ENCODE peak calls at places on chromosome 14, in seven cellular contexts. One of them, this sample, is unnamed.
A peak's percentile ranks its signal among the peaks of the same experiment; 100 is the strongest.

GRCh38 chr14:86405250-86405649 is 875.3 kb downstream of the FLRT2 start:
- DNase-seq in heart left ventricle: no peak
- DNase-seq in esophagus squamous epithelium: no peak
- DNase-seq in adrenal gland: no peak
- DNase-seq in spleen: no peak
- DNase-seq in A549: no peak
- DNase-seq in ovary: no peak
- DNase-seq in this sample: no peak

GRCh38 chr14:103684871-103685270 is 30.4 kb downstream of the XRCC3 start:
- DNase-seq in ovary: no peak
- DNase-seq in heart left ventricle: no peak
- DNase-seq in spleen: peak; percentile 60
- DNase-seq in A549: no peak
- DNase-seq in adrenal gland: no peak
- DNase-seq in esophagus squamous epithelium: no peak
- DNase-seq in this sample: no peak

GRCh38 chr14:100156776-100157175 is 2.7 kb downstream of the DEGS2 start:
- DNase-seq in A549: no peak
- DNase-seq in spleen: no peak
- DNase-seq in ovary: no peak
- DNase-seq in esophagus squamous epithelium: no peak
- DNase-seq in adrenal gland: no peak
- DNase-seq in heart left ventricle: no peak
- DNase-seq in this sample: no peak

GRCh38 chr14:93792391-93792790 is 4.1 kb upstream of the PRIMA1 start:
- DNase-seq in spleen: no peak
- DNase-seq in heart left ventricle: no peak
- DNase-seq in esophagus squamous epithelium: no peak
- DNase-seq in A549: no peak
- DNase-seq in ovary: no peak
- DNase-seq in adrenal gland: no peak
- DNase-seq in this sample: no peak

GRCh38 chr14:74619672-74620131 is 7.7 kb upstream of the LTBP2 start:
- DNase-seq in spleen: no peak
- DNase-seq in heart left ventricle: peak; percentile 90
- DNase-seq in ovary: peak; percentile 89
- DNase-seq in esophagus squamous epithelium: no peak
- DNase-seq in adrenal gland: peak; percentile 58
- DNase-seq in A549: peak; percentile 51
- DNase-seq in this sample: peak; percentile 94

GRCh38 chr14:61593330-61593729 is 102.0 kb upstream of the HIF1A start:
- DNase-seq in esophagus squamous epithelium: no peak
- DNase-seq in ovary: no peak
- DNase-seq in spleen: no peak
- DNase-seq in A549: no peak
- DNase-seq in heart left ventricle: no peak
- DNase-seq in adrenal gland: no peak
- DNase-seq in this sample: no peak

GRCh38 chr14:26394114-26394855 is 203.5 kb downstream of the NOVA1 start:
- DNase-seq in esophagus squamous epithelium: no peak
- DNase-seq in heart left ventricle: no peak
- DNase-seq in adrenal gland: no peak
- DNase-seq in ovary: no peak
- DNase-seq in A549: peak; percentile 8
- DNase-seq in spleen: no peak
- DNase-seq in this sample: no peak

GRCh38 chr14:77267937-77268699 is 2.9 kb downstream of the NGB start:
- DNase-seq in esophagus squamous epithelium: no peak
- DNase-seq in A549: no peak
- DNase-seq in spleen: peak; percentile 14
- DNase-seq in adrenal gland: no peak
- DNase-seq in ovary: no peak
- DNase-seq in heart left ventricle: no peak
- DNase-seq in this sample: no peak

GRCh38 chr14:67170706-67171105 is 18.5 kb upstream of the GARIN2 start:
- DNase-seq in ovary: no peak
- DNase-seq in A549: no peak
- DNase-seq in spleen: no peak
- DNase-seq in esophagus squamous epithelium: no peak
- DNase-seq in adrenal gland: no peak
- DNase-seq in heart left ventricle: no peak
- DNase-seq in this sample: no peak

GRCh38 chr14:32559595-32559994 is 230.5 kb downstream of the AKAP6 start:
- DNase-seq in heart left ventricle: no peak
- DNase-seq in ovary: no peak
- DNase-seq in adrenal gland: no peak
- DNase-seq in A549: no peak
- DNase-seq in spleen: no peak
- DNase-seq in esophagus squamous epithelium: no peak
- DNase-seq in this sample: no peak

GRCh38 chr14:67424539-67424938 is 12.6 kb upstream of the PLEK2 start:
- DNase-seq in adrenal gland: no peak
- DNase-seq in ovary: no peak
- DNase-seq in heart left ventricle: no peak
- DNase-seq in esophagus squamous epithelium: no peak
- DNase-seq in spleen: no peak
- DNase-seq in A549: no peak
- DNase-seq in this sample: no peak

GRCh38 chr14:49405291-49405690 is 180.9 kb downstream of the RPS29 start:
- DNase-seq in ovary: no peak
- DNase-seq in heart left ventricle: no peak
- DNase-seq in spleen: no peak
- DNase-seq in A549: no peak
- DNase-seq in adrenal gland: peak; percentile 62
- DNase-seq in esophagus squamous epithelium: no peak
- DNase-seq in this sample: no peak

GRCh38 chr14:96126339-96126770 is 78.3 kb upstream of the BDKRB2 start:
- DNase-seq in spleen: no peak
- DNase-seq in esophagus squamous epithelium: no peak
- DNase-seq in ovary: no peak
- DNase-seq in A549: no peak
- DNase-seq in adrenal gland: peak; percentile 20
- DNase-seq in heart left ventricle: no peak
- DNase-seq in this sample: no peak

GRCh38 chr14:104985675-104986486 is at the start of gene CLBA1:
- DNase-seq in heart left ventricle: peak; percentile 94
- DNase-seq in esophagus squamous epithelium: no peak
- DNase-seq in spleen: peak; percentile 99
- DNase-seq in adrenal gland: peak; percentile 86
- DNase-seq in A549: peak; percentile 93
- DNase-seq in ovary: peak; percentile 87
- DNase-seq in this sample: peak; percentile 94
- TF ChIP-seq POLR2A in heart left ventricle: no peak
- TF ChIP-seq POLR2A in esophagus squamous epithelium: peak; percentile 66
- TF ChIP-seq POLR2A in spleen: no peak
- TF ChIP-seq POLR2A in adrenal gland: no peak
- TF ChIP-seq POLR2A in A549: peak; percentile 55
- TF ChIP-seq POLR2A in ovary: no peak
- TF ChIP-seq POLR2A in this sample: no peak

DNA sequence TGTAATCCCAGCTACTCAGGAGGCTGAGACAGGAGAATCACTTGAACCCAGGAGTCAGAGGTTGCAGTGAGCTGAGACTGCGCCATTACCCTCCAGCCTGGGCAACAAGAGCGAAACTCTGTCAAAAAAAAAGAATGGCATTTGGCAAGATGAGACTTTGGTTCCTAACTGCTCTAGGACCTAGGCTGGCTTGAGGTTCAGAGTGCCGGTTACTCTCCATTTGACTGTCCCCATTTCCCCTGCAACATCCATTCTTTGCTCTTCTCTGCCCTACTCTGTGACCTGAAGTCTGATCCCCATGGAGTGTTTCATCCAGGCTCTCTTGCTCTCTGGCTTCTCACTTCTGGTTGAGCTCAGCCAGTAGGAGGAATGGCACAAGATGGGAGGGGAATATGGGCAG is 26.2 kb upstream of the PPP4R3A start:
- DNase-seq in ovary: no peak
- DNase-seq in adrenal gland: no peak
- DNase-seq in spleen: no peak
- DNase-seq in heart left ventricle: no peak
- DNase-seq in esophagus squamous epithelium: no peak
- DNase-seq in A549: no peak
- DNase-seq in this sample: no peak
- H3K27ac ChIP-seq in ovary: no peak overlapping the region
- H3K27ac ChIP-seq in adrenal gland: no peak overlapping the region
- H3K27ac ChIP-seq in spleen: no peak overlapping the region
- H3K27ac ChIP-seq in heart left ventricle: no peak overlapping the region
- H3K27ac ChIP-seq in esophagus squamous epithelium: no peak overlapping the region
- H3K27ac ChIP-seq in A549: no peak overlapping the region
- H3K27ac ChIP-seq in this sample: no peak overlapping the region

GRCh38 chr14:102209224-102209966 is 69.7 kb downstream of the WDR20 start:
- DNase-seq in ovary: no peak
- DNase-seq in spleen: peak; percentile 41
- DNase-seq in adrenal gland: peak; percentile 88
- DNase-seq in A549: peak; percentile 27
- DNase-seq in heart left ventricle: no peak
- DNase-seq in esophagus squamous epithelium: no peak
- DNase-seq in this sample: peak; percentile 60
- TF ChIP-seq CTCF in ovary: no peak
- TF ChIP-seq CTCF in spleen: no peak
- TF ChIP-seq CTCF in adrenal gland: peak; percentile 70
- TF ChIP-seq CTCF in A549: peak; percentile 16
- TF ChIP-seq CTCF in heart left ventricle: peak; percentile 27
- TF ChIP-seq CTCF in esophagus squamous epithelium: no peak
- TF ChIP-seq CTCF in this sample: no peak

GRCh38 chr14:69624131-69624530 is 12.7 kb downstream of the SUSD6 start:
- DNase-seq in adrenal gland: no peak
- DNase-seq in A549: no peak
- DNase-seq in esophagus squamous epithelium: no peak
- DNase-seq in heart left ventricle: no peak
- DNase-seq in ovary: no peak
- DNase-seq in spleen: no peak
- DNase-seq in this sample: no peak

GRCh38 chr14:69629225-69630127 is 18.1 kb downstream of the SUSD6 start:
- DNase-seq in spleen: no peak
- DNase-seq in adrenal gland: no peak
- DNase-seq in ovary: no peak
- DNase-seq in A549: no peak
- DNase-seq in heart left ventricle: no peak
- DNase-seq in esophagus squamous epithelium: no peak
- DNase-seq in this sample: no peak

GRCh38 chr14:69620981-69621380 is 9.6 kb downstream of the SUSD6 start:
- DNase-seq in A549: no peak
- DNase-seq in heart left ventricle: no peak
- DNase-seq in esophagus squamous epithelium: no peak
- DNase-seq in spleen: no peak
- DNase-seq in adrenal gland: no peak
- DNase-seq in ovary: no peak
- DNase-seq in this sample: no peak

GRCh38 chr14:69626132-69626500 is 14.7 kb downstream of the SUSD6 start:
- DNase-seq in ovary: no peak
- DNase-seq in A549: no peak
- DNase-seq in spleen: no peak
- DNase-seq in heart left ventricle: no peak
- DNase-seq in esophagus squamous epithelium: no peak
- DNase-seq in adrenal gland: no peak
- DNase-seq in this sample: no peak

DNA sequence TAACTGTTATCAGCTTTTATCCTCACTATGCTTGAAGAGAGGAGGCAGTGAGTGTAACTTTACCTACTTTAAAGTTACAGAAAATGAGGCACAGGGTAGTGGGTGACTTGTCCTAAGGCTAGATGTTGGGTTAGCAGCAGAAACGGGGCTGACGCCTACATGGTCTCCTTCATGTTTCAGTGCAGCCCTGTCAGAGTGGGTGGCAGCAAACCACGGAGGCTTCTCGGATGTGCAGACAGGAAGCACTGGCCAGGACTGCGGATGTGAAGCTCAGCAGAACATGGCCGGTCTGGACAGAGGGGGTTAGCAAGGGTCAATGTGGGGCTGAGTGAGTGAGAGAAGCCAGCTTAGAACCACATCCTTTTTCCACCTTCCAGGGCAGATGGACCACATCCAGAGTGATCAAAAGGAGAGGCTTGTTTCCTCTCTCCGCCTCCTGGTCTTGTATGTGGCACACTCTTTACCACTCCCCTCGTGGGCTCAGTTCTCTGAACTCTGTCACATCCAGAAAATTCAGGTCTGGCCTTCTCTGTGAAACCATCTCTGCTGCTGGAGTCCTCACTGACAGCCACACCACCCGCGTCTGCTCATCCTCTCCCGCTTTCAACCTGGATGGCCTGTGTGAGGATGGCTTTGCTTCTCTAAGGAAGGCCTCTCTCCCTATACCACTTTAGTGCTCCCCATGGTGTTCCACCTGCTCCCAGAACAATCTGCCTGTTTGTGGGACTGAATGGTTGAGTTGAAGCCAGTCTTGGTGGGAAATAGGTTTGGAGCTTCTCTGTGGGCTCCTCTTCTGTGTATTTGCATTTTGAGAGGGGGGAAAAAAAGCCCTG is 14.1 kb downstream of the SUSD6 start:
- DNase-seq in ovary: no peak
- DNase-seq in adrenal gland: peak; percentile 72
- DNase-seq in A549: no peak
- DNase-seq in spleen: peak; percentile 94
- DNase-seq in heart left ventricle: peak; percentile 73
- DNase-seq in esophagus squamous epithelium: no peak
- DNase-seq in this sample: peak; percentile 82
- TF ChIP-seq POLR2A in ovary: no peak
- TF ChIP-seq POLR2A in adrenal gland: no peak
- TF ChIP-seq POLR2A in A549: no peak
- TF ChIP-seq POLR2A in spleen: no peak
- TF ChIP-seq POLR2A in heart left ventricle: no peak
- TF ChIP-seq POLR2A in esophagus squamous epithelium: no peak
- TF ChIP-seq POLR2A in this sample: no peak

GRCh38 chr14:30445394-30445793 is 113.6 kb upstream of the G2E3 start:
- DNase-seq in A549: no peak
- DNase-seq in adrenal gland: no peak
- DNase-seq in heart left ventricle: no peak
- DNase-seq in esophagus squamous epithelium: no peak
- DNase-seq in ovary: no peak
- DNase-seq in spleen: no peak
- DNase-seq in this sample: no peak
- H3K27ac ChIP-seq in A549: no peak overlapping the region
- H3K27ac ChIP-seq in adrenal gland: no peak overlapping the region
- H3K27ac ChIP-seq in heart left ventricle: no peak overlapping the region
- H3K27ac ChIP-seq in esophagus squamous epithelium: no peak overlapping the region
- H3K27ac ChIP-seq in ovary: no peak overlapping the region
- H3K27ac ChIP-seq in spleen: no peak overlapping the region
- H3K27ac ChIP-seq in this sample: no peak overlapping the region

This sample was measured in sigmoid colon.